ENCODE peak calls at places on chromosomes 2 and 18, in six cellular contexts. M is left ventricle myocardium superior; H is ELR; R is activated T-helper 1 cell treated with anti-CD3 and anti-CD28 coated beads, Interleukin-2, amount 50 U/mL, for 16 hours; Y is amniotic stem cell; Q is AG08395. E is an unnamed sample.

GRCh38 chr2:231047270-231047921 is 9.3 kb upstream of the PSMD1 start:
- DNase-seq in Q (no peak), M (no peak), Y (no peak), R (no peak), H (no peak), E (no peak)

GRCh38 chr2:6874032-6874431 is 3.5 kb upstream of the RSAD2 start:
- DNase-seq in H (no peak), R (no peak), Q (no peak), Y (no peak), M (no peak), E (no peak)

GRCh38 chr18:46485675-46486200 is 171.3 kb downstream of the LOXHD1 start:
- DNase-seq in Q (no peak), M (no peak), R (no peak), H (peak; percentile 3), Y (no peak), E (no peak)

GRCh38 chr2:212730994-212731393 is 192.4 kb upstream of the ERBB4 start:
- DNase-seq in M (no peak), Q (no peak), H (peak; percentile 29), R (no peak), Y (no peak), E (no peak)

GRCh38 chr2:34545486-34546136 is 946.5 kb upstream of the FAM98A start:
- DNase-seq in Y (no peak), M (no peak), R (no peak), H (no peak), Q (no peak), E (no peak)

GRCh38 chr2:8609357-8609804 is 72.5 kb upstream of the ID2 start:
- DNase-seq in H (no peak), Q (peak; percentile 49), R (no peak), M (no peak), Y (no peak), E (no peak)

GRCh38 chr18:27276886-27277285 is 91.8 kb upstream of the CHST9 start:
- DNase-seq in Y (no peak), R (no peak), H (no peak), Q (no peak), M (no peak), E (no peak)

GRCh38 chr2:111946294-111947114 is 48.1 kb downstream of the MERTK start:
- DNase-seq in H (peak; percentile 77), Y (peak; percentile 40), M (no peak), R (no peak), Q (peak; percentile 56), E (no peak)

GRCh38 chr18:3995476-3996102 is 459.5 kb downstream of the DLGAP1 start:
- DNase-seq in H (peak; percentile 75), Y (peak; percentile 60), Q (no peak), R (no peak), M (no peak), E (no peak)

GRCh38 chr2:161238559-161239415 is 69.4 kb upstream of the PSMD14 start:
- DNase-seq in H (peak; percentile 62), R (peak; percentile 43), Y (peak; percentile 2), Q (peak; percentile 33), M (peak; percentile 83), E (peak; percentile 69)

GRCh38 chr2:176583530-176584101 is 314.4 kb downstream of the MTX2 start:
- DNase-seq in Y (no peak), M (no peak), H (peak; percentile 89), Q (peak; percentile 28), R (no peak), E (no peak)

GRCh38 chr18:23719634-23720201 is 30.5 kb downstream of the LAMA3 start:
- DNase-seq in H (peak; percentile 99), R (no peak), Q (peak; percentile 97), M (no peak), Y (peak; percentile 85), E (no peak)

GRCh38 chr2:158497486-158497885 is 40.7 kb downstream of the PKP4 start:
- DNase-seq in R (no peak), M (no peak), H (peak; percentile 70), Q (no peak), Y (no peak), E (no peak)

GRCh38 chr2:37500031-37500430 is 155.6 kb downstream of the QPCT start:
- DNase-seq in Y (no peak), M (no peak), H (peak; percentile 88), R (no peak), Q (peak; percentile 24), E (no peak)

GRCh38 chr2:73984203-73984921 is at the start of gene TET3:
- DNase-seq in H (peak; percentile 64), Q (no peak), R (no peak), Y (no peak), M (peak; percentile 80), E (no peak)

GRCh38 chr2:134522436-134522835 is 196.4 kb downstream of the TMEM163 start:
- DNase-seq in Y (no peak), M (no peak), Q (no peak), R (no peak), H (no peak), E (no peak)

GRCh38 chr2:223768179-223768578 is 69.2 kb downstream of the AP1S3 start:
- DNase-seq in Q (no peak), M (no peak), H (no peak), R (no peak), Y (no peak), E (no peak)

GRCh38 chr18:57797209-57797651 is 5.9 kb downstream of the ATP8B1 start:
- DNase-seq in H (no peak), R (no peak), Y (no peak), Q (no peak), M (no peak), E (no peak)

GRCh38 chr2:168189835-168190426 is 57.5 kb downstream of the STK39 start:
- DNase-seq in Q (peak; percentile 72), M (no peak), H (peak; percentile 91), Y (no peak), R (no peak), E (no peak)

GRCh38 chr18:24995738-24996137 is 356.2 kb downstream of the ZNF521 start:
- DNase-seq in R (no peak), Q (peak; percentile 19), H (no peak), M (no peak), Y (no peak), E (no peak)

GRCh38 chr2:145845923-145846322 is 1326.0 kb upstream of the ZEB2 start:
- DNase-seq in Y (no peak), Q (no peak), M (no peak), R (no peak), H (no peak), E (no peak)

GRCh38 chr2:185202928-185203327 is 535.7 kb upstream of the FSIP2 start:
- DNase-seq in Y (no peak), M (no peak), H (no peak), R (no peak), Q (no peak), E (no peak)

GRCh38 chr18:13433088-13433487 is 214.5 kb downstream of the LDLRAD4 start:
- DNase-seq in R (no peak), Q (no peak), H (no peak), M (no peak), Y (no peak), E (no peak)

GRCh38 chr2:145752091-145752806 is 1232.3 kb upstream of the ZEB2 start:
- DNase-seq in Q (peak; percentile 76), H (peak; percentile 81), M (no peak), Y (peak; percentile 38), R (no peak), E (peak; percentile 26)

GRCh38 chr2:201996006-201996405 is 37.6 kb upstream of the FZD7 start:
- DNase-seq in Q (no peak), Y (no peak), M (no peak), H (no peak), R (no peak), E (no peak)

GRCh38 chr18:53753616-53754015 is 470.9 kb downstream of the MBD2 start:
- DNase-seq in M (no peak), Q (no peak), H (no peak), Y (no peak), R (no peak), E (no peak)

GRCh38 chr2:85753525-85754312 is at the start of gene ATOH8:
- DNase-seq in M (peak; percentile 88), R (no peak), Y (no peak), Q (peak; percentile 63), H (peak; percentile 70), E (peak; percentile 73)

GRCh38 chr2:127649684-127650040 is 3.7 kb downstream of the GPR17 start:
- DNase-seq in Q (peak; percentile 82), Y (peak; percentile 81), M (peak; percentile 67), H (peak; percentile 93), R (peak; percentile 86), E (peak; percentile 76)

GRCh38 chr2:48946444-48947048 is 191.0 kb upstream of the LHCGR start:
- DNase-seq in Y (peak; percentile 1), M (no peak), Q (peak; percentile 70), R (no peak), H (peak; percentile 52), E (peak; percentile 11)

GRCh38 chr2:35410431-35411061 is 945.0 kb upstream of the CRIM1 start:
- DNase-seq in R (no peak), Q (peak; percentile 2), H (peak; percentile 39), M (peak; percentile 61), Y (peak; percentile 3), E (peak; percentile 32)

GRCh38 chr2:27714851-27715291 is 51.2 kb downstream of the SLC4A1AP start:
- DNase-seq in H (no peak), M (no peak), Q (no peak), R (no peak), Y (no peak), E (no peak)